ENCODE peak calls at places on chromosomes 5 and 9, in seven cellular contexts. C, U, V, G, Z, M and K are unnamed samples.

GRCh38 chr9:32486839-32487562 is 39.0 kb downstream of the RIGI start:
- DNase-seq in C (peak; percentile 64), U (no peak), V (no peak), G (no peak), Z (no peak), M (no peak), K (peak; percentile 5)

GRCh38 chr5:163914911-163915310 is 409.5 kb downstream of the MAT2B start:
- DNase-seq in C (no peak), U (no peak), V (peak; percentile 29), G (no peak), Z (no peak), M (peak; percentile 71), K (no peak)

GRCh38 chr5:154565123-154565522 is 87.1 kb upstream of the HAND1 start:
- DNase-seq in C (no peak), U (no peak), V (no peak), G (no peak), Z (no peak), M (no peak), K (no peak)

GRCh38 chr5:20601678-20602100 is 613.7 kb upstream of the CDH18 start:
- DNase-seq in C (peak; percentile 1), U (no peak), V (peak; percentile 90), G (peak; percentile 17), Z (no peak), M (peak; percentile 89), K (peak; percentile 61)

GRCh38 chr5:160271396-160271795 is 41.0 kb downstream of the CCNJL start:
- DNase-seq in C (no peak), U (no peak), V (peak; percentile 55), G (no peak), Z (no peak), M (no peak), K (no peak)

GRCh38 chr5:84322646-84323045 is 62.0 kb downstream of the EDIL3 start:
- DNase-seq in C (no peak), U (no peak), V (no peak), G (no peak), Z (no peak), M (no peak), K (no peak)

GRCh38 chr9:7172445-7173115 is 414.8 kb downstream of the KDM4C start:
- DNase-seq in C (no peak), U (no peak), V (no peak), G (peak; percentile 25), Z (no peak), M (no peak), K (no peak)

GRCh38 chr9:136875155-136875554 is 9.0 kb upstream of the EDF1 start:
- DNase-seq in C (no peak), U (no peak), V (no peak), G (no peak), Z (no peak), M (no peak), K (no peak)

GRCh38 chr5:136132087-136132486 is 558 bp upstream of the SMAD5 start:
- DNase-seq in C (no peak), U (peak; percentile 1), V (no peak), G (no peak), Z (no peak), M (peak; percentile 22), K (no peak)

GRCh38 chr5:547086-547924 is 23.1 kb upstream of the SLC9A3 start:
- DNase-seq in C (no peak), U (no peak), V (no peak), G (no peak), Z (no peak), M (no peak), K (peak; percentile 21)

GRCh38 chr9:27540537-27540936 is 10.9 kb upstream of the MOB3B start:
- DNase-seq in C (no peak), U (no peak), V (no peak), G (no peak), Z (no peak), M (no peak), K (no peak)

GRCh38 chr5:150465926-150466325 is 16.4 kb upstream of the RPS14 start:
- DNase-seq in C (no peak), U (no peak), V (no peak), G (no peak), Z (no peak), M (no peak), K (no peak)

GRCh38 chr9:133454943-133455673 is 4.7 kb upstream of the CACFD1 start:
- DNase-seq in C (no peak), U (no peak), V (no peak), G (no peak), Z (no peak), M (no peak), K (no peak)

GRCh38 chr5:181242031-181242451 is 1.7 kb downstream of the RACK1 start:
- DNase-seq in C (no peak), U (no peak), V (no peak), G (no peak), Z (no peak), M (no peak), K (no peak)

GRCh38 chr9:95511952-95512750 is 4.6 kb downstream of the PTCH1 start:
- DNase-seq in C (no peak), U (peak; percentile 22), V (peak; percentile 64), G (no peak), Z (no peak), M (peak; percentile 54), K (no peak)

GRCh38 chr9:13443380-13444271 is 164.1 kb upstream of the MPDZ start:
- DNase-seq in C (no peak), U (no peak), V (no peak), G (no peak), Z (peak; percentile 84), M (no peak), K (peak; percentile 6)

GRCh38 chr9:91346644-91347043 is 15.1 kb downstream of the AUH start:
- DNase-seq in C (no peak), U (no peak), V (no peak), G (no peak), Z (no peak), M (no peak), K (peak; percentile 21)

GRCh38 chr5:158013939-158014338 is 155.0 kb upstream of the CLINT1 start:
- DNase-seq in C (peak; percentile 70), U (no peak), V (peak; percentile 75), G (peak; percentile 38), Z (peak; percentile 25), M (peak; percentile 9), K (peak; percentile 21)

GRCh38 chr9:133008824-133009223 is 22.0 kb upstream of the GTF3C5 start:
- DNase-seq in C (no peak), U (no peak), V (no peak), G (no peak), Z (no peak), M (no peak), K (peak; percentile 28)

GRCh38 chr5:5220896-5221295 is 80.8 kb downstream of the ADAMTS16 start:
- DNase-seq in C (no peak), U (no peak), V (no peak), G (no peak), Z (no peak), M (peak; percentile 60), K (no peak)

GRCh38 chr5:10689391-10690081 is 71.5 kb downstream of the DAP start:
- DNase-seq in C (peak; percentile 25), U (no peak), V (peak; percentile 77), G (no peak), Z (no peak), M (peak; percentile 66), K (no peak)

GRCh38 chr5:95940758-95941682 is 20.6 kb downstream of the ELL2 start:
- DNase-seq in C (peak; percentile 40), U (no peak), V (peak; percentile 37), G (no peak), Z (peak; percentile 94), M (no peak), K (no peak)

GRCh38 chr5:69078921-69079537 is 14.8 kb upstream of the SLC30A5 start:
- DNase-seq in C (no peak), U (no peak), V (no peak), G (no peak), Z (no peak), M (no peak), K (peak; percentile 22)

GRCh38 chr5:88236866-88237642 is 31.6 kb downstream of the TMEM161B start:
- DNase-seq in C (peak; percentile 7), U (no peak), V (no peak), G (peak; percentile 16), Z (no peak), M (peak; percentile 9), K (peak; percentile 19)

GRCh38 chr5:175848676-175849075 is 22.7 kb upstream of the CPLX2 start:
- DNase-seq in C (no peak), U (no peak), V (no peak), G (no peak), Z (no peak), M (no peak), K (no peak)

GRCh38 chr9:124770359-124771020 is 621 bp downstream of the NR6A1 start:
- DNase-seq in C (no peak), U (peak; percentile 12), V (no peak), G (no peak), Z (no peak), M (no peak), K (no peak)

GRCh38 chr9:97811534-97812246 is 41.3 kb upstream of the FOXE1 start:
- DNase-seq in C (peak; percentile 42), U (no peak), V (no peak), G (peak; percentile 4), Z (no peak), M (peak; percentile 72), K (peak; percentile 73)

GRCh38 chr5:87268970-87269377 is 1.3 kb downstream of the RASA1 start:
- DNase-seq in C (no peak), U (no peak), V (no peak), G (no peak), Z (no peak), M (no peak), K (no peak)

GRCh38 chr5:167770461-167770860 is 521.0 kb upstream of the WWC1 start:
- DNase-seq in C (no peak), U (no peak), V (no peak), G (peak; percentile 57), Z (no peak), M (peak; percentile 52), K (no peak)

GRCh38 chr9:2623046-2623865 is 1.7 kb downstream of the VLDLR start:
- DNase-seq in C (no peak), U (no peak), V (peak; percentile 78), G (no peak), Z (peak; percentile 91), M (peak; percentile 57), K (peak; percentile 66)

GRCh38 chr5:31407921-31408714 is 123.8 kb downstream of the DROSHA start:
- DNase-seq in C (no peak), U (no peak), V (no peak), G (no peak), Z (no peak), M (peak; percentile 29), K (peak; percentile 47)

GRCh38 chr5:143760755-143761154 is 51.2 kb upstream of the HMHB1 start:
- DNase-seq in C (no peak), U (no peak), V (no peak), G (no peak), Z (no peak), M (no peak), K (no peak)